ENCODE peak calls at places on chromosomes 7 and 10, in five cellular contexts. T is NCI-H1417, I is HFF-Myc, M is NCI-H1436, U is hypothalamus. J is an unnamed sample.

GRCh38 chr7:144050093-144050492 is 1.3 kb downstream of the OR2A5 start:
- DNase-seq in I (no peak), U (no peak), M (no peak), T (no peak), J (no peak)

GRCh38 chr10:113104071-113104470 is 154.0 kb downstream of the TCF7L2 start:
- DNase-seq in I (no peak), U (no peak), M (no peak), T (no peak), J (no peak)

GRCh38 chr10:31620236-31621151 is 301.5 kb downstream of the ZEB1 start:
- DNase-seq in U (no peak), M (no peak), T (no peak), I (peak), J (no peak)

GRCh38 chr7:84247591-84247990 is 53.0 kb upstream of the SEMA3A start:
- DNase-seq in U (no peak), M (no peak), I (no peak), T (no peak), J (no peak)

GRCh38 chr7:30888783-30889182 is 22.9 kb upstream of the AQP1 start:
- DNase-seq in U (no peak), I (peak), M (no peak), T (peak), J (no peak)

GRCh38 chr10:35797187-35797586 is 155.1 kb upstream of the FZD8 start:
- DNase-seq in M (no peak), U (no peak), T (no peak), I (no peak), J (no peak)

GRCh38 chr10:19154375-19154774 is 105.8 kb downstream of the MALRD1 start:
- DNase-seq in U (no peak), I (no peak), T (no peak), M (no peak), J (no peak)

GRCh38 chr7:85471740-85472139 is 284.9 kb upstream of the SEMA3D start:
- DNase-seq in T (no peak), M (no peak), I (peak), U (no peak), J (no peak)

GRCh38 chr7:42082144-42082543 is 154.9 kb downstream of the GLI3 start:
- DNase-seq in M (no peak), I (no peak), T (no peak), U (no peak), J (no peak)

GRCh38 chr7:7829667-7830066 is 111.3 kb upstream of the RPA3 start:
- DNase-seq in U (no peak), T (no peak), M (no peak), I (no peak), J (no peak)

GRCh38 chr10:1184541-1185415 is 128.6 kb downstream of the WDR37 start:
- DNase-seq in U (no peak), I (no peak), M (no peak), T (no peak), J (no peak)

GRCh38 chr10:122911889-122912484 is 1.6 kb downstream of the FAM24A start:
- DNase-seq in I (peak), U (no peak), T (no peak), M (no peak), J (peak)

GRCh38 chr7:148588168-148588890 is 2.2 kb upstream of the C7orf33 start:
- DNase-seq in M (no peak), U (no peak), I (no peak), T (no peak), J (no peak)

GRCh38 chr10:64518456-64518855 is 997.3 kb downstream of the REEP3 start:
- DNase-seq in M (no peak), T (no peak), U (no peak), I (no peak), J (no peak)

GRCh38 chr7:91556239-91556638 is 292.0 kb downstream of the FZD1 start:
- DNase-seq in T (no peak), U (no peak), M (no peak), I (no peak), J (no peak)

GRCh38 chr7:37901236-37901827 is 15.3 kb downstream of the SFRP4 start:
- DNase-seq in U (no peak), M (no peak), I (no peak), T (peak), J (peak)

GRCh38 chr7:113087278-113087998 is 811 bp upstream of the GPR85 start:
- DNase-seq in I (peak), M (peak), T (no peak), U (no peak), J (peak)

GRCh38 chr7:187237-187927 is 5.0 kb upstream of the FAM20C start:
- DNase-seq in T (no peak), I (no peak), M (no peak), U (no peak), J (peak)

GRCh38 chr10:33706746-33707145 is 372.3 kb upstream of the NRP1 start:
- DNase-seq in M (no peak), I (no peak), T (no peak), U (no peak), J (no peak)

GRCh38 chr7:3159445-3159844 is 115.8 kb upstream of the CARD11 start:
- DNase-seq in T (no peak), M (no peak), U (no peak), I (no peak), J (no peak)

GRCh38 chr7:6691609-6692106 is 15.1 kb downstream of the ZNF12 start:
- DNase-seq in I (no peak), U (no peak), M (no peak), T (no peak), J (no peak)

GRCh38 chr10:77664018-77664417 is 26.4 kb upstream of the KCNMA1 start:
- DNase-seq in M (no peak), T (no peak), I (no peak), U (no peak), J (no peak)

GRCh38 chr7:104979167-104979841 is 34.7 kb upstream of the KMT2E start:
- DNase-seq in I (no peak), U (no peak), T (no peak), M (no peak), J (no peak)

GRCh38 chr7:148286150-148286549 is 304.4 kb upstream of the C7orf33 start:
- DNase-seq in M (peak), U (no peak), I (no peak), T (no peak), J (peak)

GRCh38 chr7:45888993-45889366 is 692 bp downstream of the IGFBP1 start:
- DNase-seq in U (no peak), I (no peak), T (no peak), M (no peak), J (no peak)

GRCh38 chr7:105878746-105879605 is 2.6 kb upstream of the ATXN7L1 start:
- DNase-seq in I (no peak), T (no peak), M (no peak), U (no peak), J (no peak)

GRCh38 chr7:151553356-151553755 is 33.7 kb upstream of the RHEB start:
- DNase-seq in I (no peak), T (no peak), M (no peak), U (no peak), J (no peak)

GRCh38 chr7:17580141-17580540 is 281.7 kb downstream of the AHR start:
- DNase-seq in U (no peak), I (peak), T (no peak), M (no peak), J (no peak)

GRCh38 chr7:140230517-140230861 is 53.7 kb upstream of the KDM7A start:
- DNase-seq in T (peak), M (peak), U (no peak), I (no peak), J (no peak)

GRCh38 chr10:120552262-120552661 is 95.2 kb downstream of the PLPP4 start:
- DNase-seq in I (no peak), U (no peak), T (no peak), M (no peak), J (no peak)

GRCh38 chr7:39952378-39952777 is 2.3 kb downstream of the CDK13 start:
- DNase-seq in U (no peak), I (no peak), T (no peak), M (no peak), J (no peak)

GRCh38 chr10:61975107-61975932 is 73.8 kb downstream of the ARID5B start:
- DNase-seq in U (no peak), T (no peak), I (peak), M (no peak), J (no peak)

GRCh38 chr7:79293655-79294142 is 159.8 kb downstream of the MAGI2 start:
- DNase-seq in M (no peak), U (no peak), I (no peak), T (peak), J (no peak)

GRCh38 chr10:86651021-86651471 is 3.3 kb upstream of the OPN4 start:
- DNase-seq in I (no peak), U (no peak), M (no peak), T (no peak), J (peak)

GRCh38 chr10:63720072-63720537 is 198.9 kb downstream of the REEP3 start:
- DNase-seq in I (no peak), T (peak), U (no peak), M (peak), J (peak)

GRCh38 chr7:138239244-138239643 is 163.0 kb downstream of the AKR1D1 start:
- DNase-seq in I (no peak), T (no peak), M (no peak), U (no peak), J (no peak)

J was measured in SK-N-DZ.